ENCODE peak calls at places on chromosome 5, in eight cellular contexts. R is neural progenitor cell, Z is gastrocnemius medialis, K is MM.1S, C is left ventricle myocardium inferior, V is pancreas, G is ovary, T is thoracic aorta. E is an unnamed sample. For H3K36me3, the result is how much of the 10 kb centered on the place peaks cover.

GRCh38 chr5:33583332-33583731 is 142.6 kb downstream of the TARS1 start:
- DNase-seq in V (no peak), C (no peak), Z (no peak), K (no peak), R (no peak), T (no peak), G (no peak), E (no peak)

GRCh38 chr5:150214289-150214688 is 24.4 kb downstream of the SLC6A7 start:
- DNase-seq in K (no peak), T (no peak), Z (no peak), V (no peak), C (peak), G (no peak), R (no peak), E (no peak)

GRCh38 chr5:75460532-75460931 is 50.9 kb downstream of the CERT1 start:
- DNase-seq in R (no peak), T (no peak), K (no peak), C (no peak), Z (no peak), G (no peak), V (no peak), E (no peak)

GRCh38 chr5:68459500-68460139 is 244.1 kb downstream of the PIK3R1 start:
- DNase-seq in G (no peak), K (no peak), V (no peak), T (no peak), Z (no peak), R (no peak), C (no peak), E (no peak)

GRCh38 chr5:66933066-66933465 is 263.5 kb downstream of the CD180 start:
- DNase-seq in C (no peak), R (no peak), V (no peak), G (no peak), Z (no peak), T (no peak), K (no peak), E (no peak)

GRCh38 chr5:16467363-16468219 is 2.0 kb upstream of the ZNF622 start:
- DNase-seq in K (peak), T (no peak), V (no peak), C (no peak), Z (peak), G (no peak), R (no peak), E (no peak)

GRCh38 chr5:63128018-63128417 is 549.4 kb downstream of the LRRC70 start:
- DNase-seq in C (no peak), T (no peak), V (no peak), Z (no peak), R (no peak), K (no peak), G (no peak), E (no peak)

GRCh38 chr5:78953092-78953800 is 31.9 kb downstream of the ARSB start:
- DNase-seq in C (no peak), K (no peak), G (no peak), V (no peak), Z (no peak), R (no peak), T (no peak), E (no peak)

GRCh38 chr5:109852371-109853160 is 162.8 kb downstream of the MAN2A1 start:
- DNase-seq in G (no peak), R (no peak), V (no peak), T (no peak), Z (no peak), C (no peak), K (no peak), E (no peak)

GRCh38 chr5:78603636-78604175 is 44.9 kb downstream of the LHFPL2 start:
- DNase-seq in R (no peak), C (no peak), K (no peak), Z (no peak), T (no peak), G (no peak), V (no peak), E (no peak)

GRCh38 chr5:136613243-136613642 is 247.9 kb upstream of the TRPC7 start:
- DNase-seq in K (no peak), V (no peak), R (no peak), C (no peak), Z (no peak), G (no peak), T (no peak), E (no peak)

GRCh38 chr5:123819401-123819800 is 307.4 kb downstream of the CSNK1G3 start:
- DNase-seq in T (no peak), Z (no peak), V (no peak), R (no peak), K (no peak), G (no peak), C (no peak), E (no peak)

GRCh38 chr5:81425569-81425968 is 31.6 kb upstream of the ACOT12 start:
- DNase-seq in G (no peak), T (no peak), R (peak), C (no peak), K (peak), V (no peak), Z (no peak), E (no peak)

GRCh38 chr5:175214152-175214551 is 229.8 kb downstream of the DRD1 start:
- DNase-seq in K (no peak), T (peak), V (no peak), G (no peak), Z (no peak), C (no peak), R (no peak), E (peak)

GRCh38 chr5:77832938-77833337 is 56.8 kb upstream of the TBCA start:
- DNase-seq in V (no peak), T (no peak), C (no peak), R (no peak), Z (no peak), K (no peak), G (no peak), E (no peak)

GRCh38 chr5:24272735-24273134 is 372.0 kb downstream of the CDH10 start:
- DNase-seq in R (no peak), T (no peak), V (no peak), K (no peak), Z (no peak), C (no peak), G (no peak), E (no peak)

DNA sequence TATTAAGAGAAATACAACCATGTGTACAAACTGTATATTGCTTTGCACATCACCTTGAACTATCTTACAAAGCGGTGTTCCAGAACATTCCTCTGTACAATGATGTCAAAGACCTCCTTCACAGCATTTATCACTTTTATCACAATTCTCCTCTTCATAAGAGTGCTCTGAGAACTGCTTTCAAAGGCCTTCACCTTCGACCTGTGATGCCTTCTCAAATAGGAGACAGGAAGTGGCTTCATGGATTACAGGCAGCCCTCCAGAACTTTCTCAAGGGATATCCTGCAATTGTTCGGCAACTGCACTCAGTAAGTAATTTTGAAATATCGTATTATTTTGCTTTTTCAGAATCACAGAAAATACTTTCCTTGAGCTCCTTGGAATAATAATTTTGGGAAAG is 68.0 kb upstream of the IL7R start:
- DNase-seq in T (no peak), K (no peak), R (no peak), C (no peak), Z (no peak), V (no peak), G (no peak), E (no peak)
- TF ChIP-seq CTCF in T (no peak), K (no peak), R (no peak), C (no peak), Z (no peak), V (no peak), G (no peak), E (no peak)

DNA sequence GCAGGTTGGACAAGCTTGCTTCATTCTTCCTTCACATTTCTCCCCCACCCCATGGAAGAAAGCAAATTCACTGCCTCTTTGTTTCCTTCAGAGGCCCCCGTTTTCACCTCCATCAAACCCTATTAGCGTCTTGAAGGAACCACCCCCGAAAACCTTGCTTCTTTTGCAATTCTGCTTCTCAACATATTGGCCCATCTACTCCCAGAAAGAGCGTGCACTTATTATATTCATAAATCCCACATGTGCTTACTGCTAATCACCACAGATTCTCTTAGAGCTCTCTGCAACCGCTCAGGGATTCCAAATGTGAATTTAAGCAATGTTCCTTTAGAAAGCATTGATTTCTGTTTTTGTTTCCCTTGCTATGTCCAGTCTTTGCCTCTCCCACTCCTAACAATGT is 1.1 kb downstream of the F2RL2 start:
- DNase-seq in K (no peak), Z (no peak), C (no peak), R (no peak), G (no peak), V (no peak), T (no peak), E (no peak)
- H3K27ac ChIP-seq in K (no peak), Z (no peak), C (no peak), R (peak), G (no peak), V (no peak), T (no peak), E (no peak)

GRCh38 chr5:41290810-41291209 is 77.5 kb upstream of the C6 start:
- DNase-seq in V (no peak), R (no peak), Z (no peak), T (no peak), K (no peak), G (no peak), C (no peak), E (no peak)

GRCh38 chr5:41286165-41286564 is 72.8 kb upstream of the C6 start:
- DNase-seq in C (no peak), V (no peak), Z (no peak), G (no peak), T (no peak), R (no peak), K (no peak), E (no peak)

GRCh38 chr5:41291323-41291722 is 78.0 kb upstream of the C6 start:
- DNase-seq in T (no peak), Z (no peak), V (no peak), G (no peak), R (no peak), C (no peak), K (no peak), E (no peak)

GRCh38 chr5:41286696-41287095 is 73.4 kb upstream of the C6 start:
- DNase-seq in V (no peak), K (no peak), Z (no peak), C (no peak), G (no peak), R (no peak), T (no peak), E (no peak)

GRCh38 chr5:41289970-41290464 is 76.7 kb upstream of the C6 start:
- DNase-seq in K (no peak), R (no peak), C (no peak), Z (no peak), G (no peak), T (no peak), V (no peak), E (no peak)
- H3K36me3 ChIP-seq in K (under half), R (under half), C (under half), Z (under half), G (under half), T (under half), V (under half), E (under half)

GRCh38 chr5:108263338-108263737 is 118.6 kb downstream of the FBXL17 start:
- DNase-seq in C (no peak), V (no peak), G (no peak), K (no peak), T (no peak), Z (no peak), R (no peak), E (no peak)
- TF ChIP-seq CTCF in C (no peak), V (no peak), G (no peak), K (no peak), T (no peak), Z (no peak), R (no peak), E (no peak)

DNA sequence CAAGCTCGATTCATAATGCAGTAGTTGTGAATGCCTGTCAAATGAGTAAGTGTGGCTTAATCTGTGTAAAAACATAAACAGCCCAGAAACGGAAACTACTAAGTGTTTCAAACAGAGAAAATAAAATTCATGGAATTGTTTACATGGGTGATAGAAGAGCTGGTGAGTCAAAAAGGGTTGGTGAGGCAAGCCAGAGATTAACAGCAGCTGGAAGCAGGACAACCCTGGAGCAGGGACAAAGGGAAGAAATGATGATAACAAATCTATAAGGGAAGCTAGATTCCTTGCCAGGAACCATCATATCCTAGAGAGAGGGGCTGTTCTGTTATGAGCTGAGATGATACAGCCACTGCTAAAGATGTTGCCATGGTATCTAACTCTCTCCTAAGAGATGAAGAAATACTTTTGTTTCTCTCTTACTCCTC is 18.0 kb upstream of the PRR16 start:
- DNase-seq in K (no peak), G (no peak), V (no peak), Z (no peak), R (no peak), T (no peak), C (no peak), E (no peak)
- H3K27ac ChIP-seq in K (no peak), G (no peak), V (no peak), Z (no peak), R (no peak), T (peak), C (peak), E (peak)

DNA sequence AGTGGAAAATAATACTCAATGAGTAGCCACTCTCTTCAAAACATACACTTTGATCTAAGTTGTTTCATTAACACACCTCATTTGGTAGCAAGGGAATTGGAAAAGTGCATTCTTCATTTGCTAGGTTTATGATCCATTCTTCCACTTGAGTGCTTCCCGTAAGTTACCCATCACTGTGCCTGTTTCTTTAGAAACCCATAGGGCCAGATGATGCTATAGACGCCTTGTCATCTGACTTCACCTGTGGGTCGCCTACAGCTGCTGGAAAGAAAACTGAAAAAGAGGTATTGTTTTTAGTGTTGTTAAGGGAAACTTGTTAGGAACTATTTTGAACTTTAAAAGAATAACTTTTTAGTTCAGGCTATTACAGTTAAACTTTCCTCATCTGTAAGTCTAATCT is 66.7 kb downstream of the ERAP1 start:
- DNase-seq in G (no peak), K (no peak), R (no peak), V (no peak), C (no peak), T (no peak), Z (no peak), E (no peak)
- H3K36me3 ChIP-seq in G (under half), K (under half), R (under half), V (under half), C (half or more), T (half or more), Z (under half), E (half or more)

GRCh38 chr5:4561403-4561802 is 578.7 kb upstream of the ADAMTS16 start:
- DNase-seq in T (no peak), G (no peak), Z (no peak), C (no peak), K (no peak), V (no peak), R (no peak), E (no peak)

GRCh38 chr5:4563400-4563799 is 576.7 kb upstream of the ADAMTS16 start:
- DNase-seq in C (no peak), V (no peak), Z (no peak), K (no peak), T (no peak), R (peak), G (no peak), E (no peak)
- TF ChIP-seq CTCF in C (no peak), V (no peak), Z (no peak), K (no peak), T (no peak), R (peak), G (no peak), E (peak)

DNA sequence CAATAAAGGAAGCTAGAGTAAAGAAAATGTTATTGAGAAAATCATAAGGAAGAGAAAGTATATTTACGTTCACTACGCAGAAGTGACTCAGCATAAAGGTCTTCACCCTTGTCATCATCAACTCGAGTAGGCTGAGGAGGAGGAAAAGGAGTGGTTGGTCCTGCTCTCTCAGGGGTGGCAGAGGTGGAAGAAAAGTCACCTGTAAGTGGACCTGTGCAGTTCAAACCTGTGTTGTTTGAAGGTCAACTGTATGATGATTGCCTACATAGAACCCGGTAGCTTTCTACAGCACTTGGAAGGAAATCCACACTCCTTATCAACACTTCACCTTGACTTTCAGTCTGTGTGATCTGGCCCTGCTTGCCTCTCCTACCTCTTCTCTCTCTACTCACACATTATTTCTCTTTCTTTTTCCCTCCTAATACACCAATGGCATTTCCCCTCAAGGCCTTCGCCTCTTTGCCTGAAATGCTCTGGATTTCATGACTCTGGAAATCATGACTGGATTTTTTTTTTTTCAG is 109.3 kb upstream of the CPEB4 start:
- DNase-seq in R (no peak), K (no peak), V (no peak), Z (no peak), T (no peak), G (no peak), C (no peak), E (no peak)
- H3K27ac ChIP-seq in R (no peak), K (no peak), V (no peak), Z (no peak), T (no peak), G (no peak), C (no peak), E (no peak)